ENCODE peak calls at places on chromosomes 7 and 10, in six cellular contexts. L is effector CD4-positive, alpha-beta T cell; V is amniotic epithelial cell; O is T follicular helper cell; B is GM12865; T is osteocyte. C is an unnamed sample.

GRCh38 chr7:137952406-137952805 is 49.5 kb downstream of the CREB3L2 start:
- DNase-seq in B (no peak), V (no peak), O (no peak), L (no peak), T (no peak), C (no peak)

GRCh38 chr7:48168159-48168558 is 3.1 kb upstream of the ABCA13 start:
- DNase-seq in V (peak), L (no peak), T (no peak), B (no peak), O (no peak), C (peak)

GRCh38 chr7:36795451-36796021 is 71.2 kb upstream of the AOAH start:
- DNase-seq in V (peak), O (no peak), L (no peak), T (no peak), B (no peak), C (no peak)

GRCh38 chr7:50627824-50628361 is 62.7 kb upstream of the DDC start:
- DNase-seq in O (no peak), V (peak), L (no peak), T (no peak), B (no peak), C (no peak)

GRCh38 chr10:79184649-79185048 is 115.9 kb downstream of the ZMIZ1 start:
- DNase-seq in V (no peak), B (no peak), T (no peak), O (no peak), L (no peak), C (no peak)

GRCh38 chr10:100506596-100507356 is 12.9 kb downstream of the SEC31B start:
- DNase-seq in B (no peak), T (no peak), O (no peak), L (no peak), V (peak), C (peak)

GRCh38 chr7:116665447-116665996 is 6.5 kb upstream of the MET start:
- DNase-seq in O (no peak), V (no peak), B (no peak), L (no peak), T (no peak), C (peak)

GRCh38 chr10:63364918-63365317 is 100.9 kb downstream of the JMJD1C start:
- DNase-seq in B (no peak), V (no peak), O (no peak), T (no peak), L (no peak), C (no peak)

GRCh38 chr7:88072715-88073055 is 138.6 kb downstream of the ADAM22 start:
- DNase-seq in L (no peak), V (no peak), B (no peak), T (no peak), O (no peak), C (no peak)

GRCh38 chr7:123772652-123773051 is 23.8 kb upstream of the WASL start:
- DNase-seq in O (no peak), V (no peak), L (no peak), T (no peak), B (no peak), C (no peak)

GRCh38 chr10:533611-534566 is 155.6 kb downstream of the DIP2C start:
- DNase-seq in V (no peak), O (no peak), B (no peak), L (no peak), T (no peak), C (no peak)

GRCh38 chr10:100148353-100149211 is 37.2 kb downstream of the ERLIN1 start:
- DNase-seq in T (no peak), L (no peak), O (no peak), V (peak), B (peak), C (peak)

GRCh38 chr10:60044221-60044620 is 137.9 kb upstream of the CCDC6 start:
- DNase-seq in O (no peak), T (no peak), V (peak), L (no peak), B (no peak), C (peak)

GRCh38 chr7:144565586-144565985 is 162.1 kb upstream of the NOBOX start:
- DNase-seq in B (no peak), T (no peak), L (no peak), O (no peak), V (no peak), C (no peak)

GRCh38 chr10:13809447-13809846 is 222.7 kb downstream of the PRPF18 start:
- DNase-seq in L (no peak), T (no peak), O (no peak), B (no peak), V (no peak), C (peak)

GRCh38 chr10:71963756-71964668 is at the start of gene CHST3:
- DNase-seq in O (no peak), T (peak), V (peak), B (peak), L (no peak), C (peak)

GRCh38 chr10:95482501-95483248 is 78.5 kb downstream of the SORBS1 start:
- DNase-seq in O (no peak), V (peak), T (no peak), L (no peak), B (no peak), C (peak)

GRCh38 chr7:4268040-4268965 is 413.8 kb upstream of the FOXK1 start:
- DNase-seq in B (no peak), L (no peak), V (no peak), T (peak), O (no peak), C (no peak)

GRCh38 chr10:110494532-110494931 is 3.2 kb upstream of the DUSP5 start:
- DNase-seq in O (no peak), V (no peak), T (no peak), B (no peak), L (no peak), C (no peak)

GRCh38 chr10:133459454-133460207 is 5.9 kb downstream of the SCART1 start:
- DNase-seq in O (no peak), L (no peak), V (no peak), B (no peak), T (peak), C (no peak)

GRCh38 chr7:26147030-26147429 is 5.0 kb upstream of the NFE2L3 start:
- DNase-seq in T (no peak), B (no peak), V (peak), L (no peak), O (no peak), C (no peak)

GRCh38 chr10:92242910-92243671 is 47.8 kb downstream of the CPEB3 start:
- DNase-seq in O (peak), L (peak), B (peak), T (no peak), V (peak), C (peak)

GRCh38 chr10:117163954-117164292 is 25.9 kb upstream of the VAX1 start:
- DNase-seq in V (no peak), B (no peak), L (no peak), T (no peak), O (no peak), C (no peak)

GRCh38 chr10:3761916-3762708 is 22.9 kb downstream of the KLF6 start:
- DNase-seq in V (peak), T (peak), O (no peak), B (no peak), L (no peak), C (peak)